ENCODE peak calls at places on chromosome 9, in eight cellular contexts. N, C, P, L, S, F, E and B are unnamed samples.

GRCh38 chr9:98607152-98607551 is 101.6 kb downstream of the GABBR2 start:
- DNase-seq in N (no peak), C (no peak), P (no peak), L (no peak), S (no peak), F (no peak), E (no peak), B (no peak)

GRCh38 chr9:82882744-82883143 is 180.2 kb downstream of the RASEF start:
- DNase-seq in N (no peak), C (no peak), P (peak), L (no peak), S (no peak), F (no peak), E (no peak), B (no peak)

GRCh38 chr9:125484632-125485282 is 222.3 kb downstream of the MAPKAP1 start:
- DNase-seq in N (no peak), C (peak), P (no peak), L (no peak), S (no peak), F (no peak), E (no peak), B (no peak)

GRCh38 chr9:36862206-36863145 is 171.6 kb downstream of the PAX5 start:
- DNase-seq in N (peak), C (no peak), P (peak), L (no peak), S (no peak), F (no peak), E (no peak), B (no peak)

GRCh38 chr9:123825337-123825736 is 104.6 kb downstream of the DENND1A start:
- DNase-seq in N (peak), C (no peak), P (no peak), L (no peak), S (no peak), F (no peak), E (no peak), B (no peak)

GRCh38 chr9:76162751-76163500 is 231.3 kb downstream of the RFK start:
- DNase-seq in N (no peak), C (no peak), P (no peak), L (no peak), S (no peak), F (no peak), E (no peak), B (no peak)

GRCh38 chr9:745761-746414 is 95.6 kb upstream of the DMRT1 start:
- DNase-seq in N (no peak), C (no peak), P (no peak), L (no peak), S (no peak), F (no peak), E (no peak), B (no peak)

GRCh38 chr9:90870646-90871326 is 69.2 kb downstream of the SYK start:
- DNase-seq in N (peak), C (peak), P (peak), L (no peak), S (peak), F (peak), E (peak), B (no peak)

GRCh38 chr9:128362774-128363173 is 8.4 kb upstream of the URM1 start:
- DNase-seq in N (no peak), C (no peak), P (no peak), L (no peak), S (no peak), F (no peak), E (no peak), B (no peak)

GRCh38 chr9:68782546-68782945 is 77.5 kb downstream of the PIP5K1B start:
- DNase-seq in N (no peak), C (no peak), P (no peak), L (no peak), S (no peak), F (no peak), E (no peak), B (no peak)

GRCh38 chr9:1051286-1052118 is 1.3 kb downstream of the DMRT2 start:
- DNase-seq in N (no peak), C (no peak), P (no peak), L (peak), S (no peak), F (no peak), E (no peak), B (no peak)

GRCh38 chr9:7174301-7174700 is 416.5 kb downstream of the KDM4C start:
- DNase-seq in N (no peak), C (no peak), P (no peak), L (no peak), S (no peak), F (no peak), E (no peak), B (no peak)

GRCh38 chr9:104028827-104029226 is 65.3 kb upstream of the SMC2 start:
- DNase-seq in N (no peak), C (no peak), P (no peak), L (no peak), S (no peak), F (no peak), E (no peak), B (no peak)

GRCh38 chr9:76004526-76004925 is 114.1 kb downstream of the PCSK5 start:
- DNase-seq in N (no peak), C (no peak), P (no peak), L (no peak), S (no peak), F (no peak), E (no peak), B (no peak)

GRCh38 chr9:99103909-99104458 is 929 bp upstream of the TGFBR1 start:
- DNase-seq in N (no peak), C (no peak), P (peak), L (no peak), S (no peak), F (no peak), E (no peak), B (no peak)

GRCh38 chr9:70438341-70438924 is 24.0 kb upstream of the KLF9 start:
- DNase-seq in N (no peak), C (no peak), P (peak), L (no peak), S (no peak), F (no peak), E (no peak), B (no peak)

GRCh38 chr9:38278931-38279532 is 113.5 kb upstream of the ALDH1B1 start:
- DNase-seq in N (no peak), C (no peak), P (no peak), L (no peak), S (no peak), F (no peak), E (no peak), B (no peak)

GRCh38 chr9:108551030-108551964 is 304.5 kb downstream of the ACTL7B start:
- DNase-seq in N (no peak), C (peak), P (peak), L (no peak), S (no peak), F (no peak), E (no peak), B (no peak)

GRCh38 chr9:21402387-21403247 is 6.3 kb upstream of the IFNA8 start:
- DNase-seq in N (no peak), C (no peak), P (no peak), L (peak), S (no peak), F (no peak), E (no peak), B (peak)

GRCh38 chr9:35490155-35490909 is 421 bp downstream of the RUSC2 start:
- DNase-seq in N (no peak), C (no peak), P (no peak), L (peak), S (no peak), F (no peak), E (no peak), B (no peak)

GRCh38 chr9:116247791-116248343 is 94.3 kb downstream of the PAPPA start:
- DNase-seq in N (no peak), C (no peak), P (no peak), L (no peak), S (no peak), F (no peak), E (no peak), B (no peak)

GRCh38 chr9:95139121-95139520 is 178.4 kb downstream of the FANCC start:
- DNase-seq in N (no peak), C (no peak), P (no peak), L (no peak), S (no peak), F (no peak), E (no peak), B (no peak)

GRCh38 chr9:93128715-93129224 is 5.3 kb downstream of the NINJ1 start:
- DNase-seq in N (no peak), C (no peak), P (no peak), L (no peak), S (no peak), F (no peak), E (no peak), B (no peak)

GRCh38 chr9:126397056-126397455 is 70.4 kb downstream of the MVB12B start:
- DNase-seq in N (no peak), C (no peak), P (no peak), L (no peak), S (peak), F (peak), E (peak), B (no peak)

GRCh38 chr9:131817073-131817472 is 77.2 kb upstream of the RAPGEF1 start:
- DNase-seq in N (no peak), C (no peak), P (no peak), L (no peak), S (no peak), F (no peak), E (no peak), B (no peak)

GRCh38 chr9:113620377-113621161 is 157.0 kb downstream of the RGS3 start:
- DNase-seq in N (peak), C (peak), P (peak), L (no peak), S (no peak), F (no peak), E (no peak), B (no peak)

GRCh38 chr9:133121200-133122166 is at the start of gene RALGDS:
- DNase-seq in N (peak), C (no peak), P (peak), L (peak), S (peak), F (no peak), E (no peak), B (peak)

GRCh38 chr9:131690950-131691573 is 48.8 kb downstream of the RAPGEF1 start:
- DNase-seq in N (no peak), C (no peak), P (no peak), L (no peak), S (no peak), F (no peak), E (no peak), B (no peak)